ENCODE peak calls at places on chromosomes 6 and 20, in eight cellular contexts. Y is CD8-positive, alpha-beta T cell; I is cardiac muscle cell; C is GM10248; O is endodermal cell; M is fibroblast of the aortic adventitia; T is GM13976; J is A549. A is an unnamed sample.

GRCh38 chr6:169807699-169808607 is 56.5 kb downstream of the ERMARD start:
- DNase-seq in Y (no peak), I (no peak), O (peak; percentile 17), M (no peak), J (no peak), T (no peak), C (no peak), A (no peak)

GRCh38 chr20:37757550-37757949 is 63.7 kb downstream of the CTNNBL1 start:
- DNase-seq in Y (no peak), C (no peak), T (no peak), O (peak; percentile 59), M (no peak), I (peak; percentile 16), J (no peak), A (no peak)

GRCh38 chr20:33125983-33126382 is 42.0 kb upstream of the BPIFA2 start:
- DNase-seq in M (no peak), T (no peak), J (no peak), I (no peak), Y (no peak), O (peak; percentile 41), C (no peak), A (no peak)

GRCh38 chr20:40690836-40691565 is 2.0 kb upstream of the MAFB start:
- DNase-seq in M (no peak), C (no peak), O (peak; percentile 65), Y (no peak), I (no peak), J (no peak), T (no peak), A (no peak)

GRCh38 chr6:36141961-36142360 is 11.6 kb downstream of the MAPK13 start:
- DNase-seq in C (no peak), M (no peak), Y (no peak), J (no peak), O (no peak), T (no peak), I (no peak), A (no peak)

GRCh38 chr6:6820688-6821238 is 232.2 kb downstream of the LY86 start:
- DNase-seq in M (no peak), I (no peak), O (peak; percentile 95), J (no peak), T (no peak), Y (no peak), C (no peak), A (no peak)

GRCh38 chr6:92779758-92780157 is 639.6 kb downstream of the EPHA7 start:
- DNase-seq in O (no peak), M (peak; percentile 18), Y (no peak), I (peak; percentile 78), T (no peak), J (no peak), C (no peak), A (no peak)

GRCh38 chr6:148177589-148178233 is 164.9 kb upstream of the SASH1 start:
- DNase-seq in O (peak; percentile 90), C (peak; percentile 22), J (peak; percentile 63), M (peak; percentile 83), Y (peak; percentile 28), I (peak; percentile 54), T (peak; percentile 47), A (no peak)

GRCh38 chr20:9035129-9035528 is 33.8 kb upstream of the PLCB4 start:
- DNase-seq in O (peak; percentile 57), Y (no peak), T (no peak), M (peak; percentile 85), C (no peak), I (no peak), J (peak; percentile 75), A (no peak)

GRCh38 chr20:21089421-21089820 is 16.7 kb downstream of the LINC00237 start:
- DNase-seq in O (no peak), J (no peak), I (no peak), M (no peak), T (no peak), C (no peak), Y (no peak), A (no peak)

GRCh38 chr20:21087862-21088540 is 18.2 kb downstream of the LINC00237 start:
- DNase-seq in O (no peak), T (no peak), J (no peak), I (no peak), C (no peak), M (no peak), Y (no peak), A (no peak)

GRCh38 chr20:21082584-21082983 is 23.6 kb downstream of the LINC00237 start:
- DNase-seq in T (no peak), J (no peak), I (no peak), Y (no peak), M (no peak), O (no peak), C (no peak), A (no peak)

GRCh38 chr20:21077809-21078345 is 28.3 kb downstream of the LINC00237 start:
- DNase-seq in T (no peak), I (no peak), O (no peak), Y (no peak), J (no peak), C (no peak), M (no peak), A (no peak)

DNA sequence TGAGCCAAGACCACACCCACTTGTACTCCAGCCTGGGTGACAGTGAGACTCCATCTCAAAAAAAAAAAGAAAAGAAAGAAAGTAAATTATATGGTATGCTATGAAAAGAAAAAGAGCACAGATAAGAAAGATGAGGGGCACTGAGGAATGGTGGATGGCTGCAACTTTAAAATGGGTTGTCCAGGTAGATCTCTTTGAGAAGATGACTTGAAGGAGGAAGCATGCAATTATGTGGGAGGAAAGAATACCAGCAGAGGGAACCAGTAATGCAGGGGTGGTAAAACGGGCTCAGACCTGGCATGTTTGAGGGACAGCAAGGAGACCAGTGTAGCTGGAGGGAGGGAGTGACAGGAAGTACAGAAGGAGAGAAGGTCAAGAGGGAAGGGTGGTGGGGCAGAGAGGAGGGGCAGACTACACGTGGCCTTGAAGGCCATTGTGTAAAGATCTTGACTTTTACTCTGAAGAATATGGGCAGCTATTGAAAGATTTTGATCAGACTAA is 22.3 kb downstream of the LINC00237 start:
- DNase-seq in C (no peak), T (no peak), I (no peak), J (no peak), O (no peak), M (no peak), Y (no peak), A (no peak)
- TF ChIP-seq CTCF in C (no peak), T (no peak), I (no peak), J (no peak), O (no peak), M (no peak), Y (no peak), A (no peak)

GRCh38 chr6:113120214-113120576 is 737.0 kb upstream of the MARCKS start:
- DNase-seq in O (no peak), C (no peak), Y (no peak), J (peak; percentile 70), T (no peak), I (no peak), M (peak; percentile 98), A (no peak)

GRCh38 chr6:113122060-113122459 is 735.1 kb upstream of the MARCKS start:
- DNase-seq in Y (no peak), T (no peak), M (peak; percentile 88), C (no peak), I (peak; percentile 6), O (peak; percentile 66), J (peak; percentile 83), A (no peak)

DNA sequence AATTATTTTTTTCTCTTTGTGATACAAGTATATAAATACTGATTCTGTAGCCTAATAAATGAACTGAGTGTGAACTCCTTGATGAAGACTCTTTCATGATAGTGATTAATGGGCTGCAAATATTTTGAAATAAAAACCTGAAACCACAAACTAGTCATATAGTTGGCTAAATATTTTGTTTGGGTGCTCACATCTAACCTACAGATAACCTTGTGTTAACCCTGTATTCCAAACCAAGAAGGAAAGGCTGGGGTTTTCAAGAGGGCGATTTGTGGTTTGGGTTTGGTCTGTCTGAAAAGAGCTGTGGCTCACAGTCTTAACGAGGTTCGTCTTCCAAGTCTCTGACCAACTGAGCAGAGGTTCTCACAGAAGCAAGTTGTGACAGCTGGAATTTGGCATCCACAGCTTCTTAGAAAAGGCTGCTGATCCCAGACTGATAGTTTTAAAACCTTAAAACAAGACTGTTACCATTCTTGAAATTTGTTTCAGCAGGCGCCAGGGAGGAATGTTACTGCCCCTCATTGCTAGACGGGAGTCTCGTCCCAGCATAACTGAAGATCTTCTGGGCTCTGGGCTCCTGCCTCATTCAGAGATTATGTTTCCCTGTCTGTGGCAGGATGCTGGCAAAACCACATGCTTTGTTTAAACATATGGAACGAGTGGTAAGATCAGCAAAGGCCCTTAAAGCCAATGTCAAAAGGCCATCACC is 736.4 kb upstream of the MARCKS start:
- DNase-seq in T (no peak), O (peak; percentile 46), I (no peak), C (no peak), M (peak; percentile 100), J (peak; percentile 52), Y (no peak), A (no peak)
- TF ChIP-seq CTCF in T (no peak), O (no peak), I (no peak), C (no peak), M (no peak), J (no peak), Y (no peak), A (no peak)

DNA sequence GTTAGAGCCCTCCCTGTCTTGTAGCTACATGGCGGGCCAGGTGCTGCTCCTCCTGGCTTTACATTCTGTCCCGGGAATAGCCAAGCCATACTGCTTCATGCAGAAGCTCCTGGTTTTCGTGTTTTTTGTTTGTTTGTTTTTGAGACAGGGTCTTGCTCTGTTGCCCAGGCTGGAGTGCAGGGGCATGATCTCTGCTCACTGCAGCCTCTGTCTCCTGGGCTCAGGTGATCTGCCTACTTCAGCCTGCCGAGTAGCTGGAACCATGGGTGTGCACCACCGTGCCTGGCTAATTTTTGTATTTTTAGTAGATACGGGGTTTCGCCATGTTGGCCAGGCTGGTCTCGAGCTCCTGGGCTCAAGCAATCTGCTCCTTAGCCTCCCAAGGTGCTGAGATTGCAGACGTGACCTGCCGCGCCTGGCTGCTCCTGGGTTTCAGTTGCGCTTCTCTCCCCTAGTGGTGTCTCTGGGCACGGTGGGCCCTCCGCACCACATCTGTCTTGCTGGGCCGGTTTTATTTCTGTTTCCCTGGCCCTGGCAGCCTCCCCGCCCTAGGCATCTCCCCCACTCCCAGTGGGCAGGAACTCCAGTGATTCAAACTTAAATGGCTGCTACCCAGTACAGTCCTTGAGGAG is 12.9 kb downstream of the CDYL start:
- DNase-seq in I (no peak), T (peak; percentile 53), M (no peak), J (no peak), Y (no peak), O (peak; percentile 78), C (peak; percentile 63), A (peak; percentile 70)
- TF ChIP-seq CTCF in I (no peak), T (peak; percentile 30), M (no peak), J (no peak), Y (no peak), O (peak; percentile 69), C (no peak), A (peak; percentile 59)

GRCh38 chr20:44523746-44524145 is 1.9 kb upstream of the SERINC3 start:
- DNase-seq in T (no peak), O (peak; percentile 65), J (no peak), M (no peak), I (no peak), Y (no peak), C (no peak), A (no peak)

GRCh38 chr20:44526129-44526528 is 4.3 kb upstream of the SERINC3 start:
- DNase-seq in M (peak; percentile 56), O (peak; percentile 79), C (no peak), T (no peak), I (no peak), J (peak; percentile 41), Y (no peak), A (no peak)

GRCh38 chr20:44522841-44523240 is 971 bp upstream of the SERINC3 start:
- DNase-seq in J (no peak), T (no peak), O (no peak), I (no peak), M (no peak), C (no peak), Y (no peak), A (no peak)

GRCh38 chr20:44517454-44517853 is 4.4 kb downstream of the SERINC3 start:
- DNase-seq in I (no peak), T (no peak), O (no peak), M (peak; percentile 34), Y (no peak), J (no peak), C (no peak), A (no peak)

GRCh38 chr20:44521484-44522481 is at the start of gene SERINC3:
- DNase-seq in M (peak; percentile 95), O (peak; percentile 96), T (peak; percentile 97), I (peak; percentile 95), C (peak; percentile 97), J (peak; percentile 94), Y (peak; percentile 99), A (peak; percentile 97)
- TF ChIP-seq CTCF in M (peak; percentile 20), O (peak; percentile 47), T (peak; percentile 4), I (no peak), C (peak; percentile 13), J (peak; percentile 52), Y (no peak), A (peak; percentile 44)